ENCODE peak calls at places on chromosomes 16 and 17, in nine cellular contexts. G is esophagus mucosa; M is CD4-positive, alpha-beta T cell; V is left cardiac atrium; S is lower lobe of right lung; B is aorta; J is activated T-helper 17 cell treated with anti-CD3 and anti-CD28 coated beads, Interleukin-2, amount 50 U/mL, for 72 hours; N is activated naive CD4-positive, alpha-beta T cell treated with anti-CD3 and anti-CD28 coated beads, Interleukin-2, amount 50 U/mL, for 72 hours; U is activated naive CD8-positive, alpha-beta T cell treated with anti-CD3 and anti-CD28 coated beads, Interleukin-2, amount 50 U/mL, for 24 hours. W is an unnamed sample.

GRCh38 chr16:12685806-12686205 is 117.9 kb downstream of the CPPED1 start:
- ATAC-seq in S (peak), U (no peak), B (no peak), N (no peak), J (no peak), V (peak), M (no peak), G (no peak), W (no peak)

GRCh38 chr17:83092931-83093330 is 13.5 kb downstream of the METRNL start:
- ATAC-seq in N (no peak), U (no peak), V (no peak), B (no peak), M (no peak), J (no peak), G (no peak), S (no peak), W (no peak)

GRCh38 chr16:14369734-14370598 is 260.1 kb downstream of the PARN start:
- ATAC-seq in V (peak), B (no peak), U (no peak), G (peak), S (peak), J (no peak), N (no peak), M (no peak), W (no peak)

GRCh38 chr17:32732296-32732642 is 144.7 kb downstream of the MYO1D start:
- ATAC-seq in J (no peak), S (no peak), M (no peak), N (no peak), U (no peak), G (no peak), B (no peak), V (no peak), W (no peak)

GRCh38 chr17:9240659-9241370 is 219.5 kb downstream of the NTN1 start:
- ATAC-seq in J (no peak), N (no peak), U (no peak), S (peak), G (peak), B (peak), V (peak), M (no peak), W (no peak)

GRCh38 chr17:56351675-56352074 is 198.4 kb downstream of the ANKFN1 start:
- ATAC-seq in M (no peak), U (no peak), V (no peak), J (no peak), B (no peak), S (peak), N (no peak), G (no peak), W (no peak)

GRCh38 chr17:57948169-57948554 is 7.0 kb downstream of the CUEDC1 start:
- ATAC-seq in N (no peak), M (no peak), U (no peak), S (no peak), V (peak), B (no peak), G (no peak), J (no peak), W (no peak)

GRCh38 chr16:21150375-21151001 is at the start of gene DNAH3:
- ATAC-seq in U (no peak), G (peak), V (peak), J (no peak), S (peak), B (no peak), N (no peak), M (no peak), W (no peak)

GRCh38 chr16:87707714-87708113 is 58.1 kb downstream of the KLHDC4 start:
- ATAC-seq in J (peak), S (no peak), M (no peak), B (no peak), N (peak), V (no peak), U (no peak), G (no peak), W (no peak)

GRCh38 chr16:83809092-83809491 is 1.3 kb downstream of the HSBP1 start:
- ATAC-seq in U (no peak), B (no peak), S (no peak), M (no peak), J (no peak), V (no peak), G (no peak), N (no peak), W (no peak)

GRCh38 chr16:16086653-16087446 is 136.4 kb downstream of the ABCC6 start:
- ATAC-seq in U (no peak), M (no peak), N (no peak), G (no peak), S (no peak), J (no peak), V (no peak), B (peak), W (no peak)

GRCh38 chr16:11175850-11176341 is 80.1 kb downstream of the SOCS1 start:
- ATAC-seq in G (no peak), M (no peak), U (peak), V (no peak), J (peak), S (no peak), B (no peak), N (peak), W (peak)

GRCh38 chr16:11682655-11683096 is 14.4 kb downstream of the SNN start:
- ATAC-seq in U (no peak), G (no peak), S (no peak), V (peak), M (no peak), B (no peak), J (peak), N (peak), W (peak)

GRCh38 chr17:12665263-12666210 is at the start of gene MYOCD:
- ATAC-seq in U (no peak), B (peak), V (peak), J (no peak), N (no peak), G (no peak), M (no peak), S (peak), W (no peak)

GRCh38 chr16:71423016-71423415 is 18.8 kb downstream of the TLE7 start:
- ATAC-seq in S (no peak), U (no peak), N (no peak), M (no peak), B (no peak), V (no peak), J (no peak), G (no peak), W (no peak)

GRCh38 chr16:73217654-73218053 is 169.7 kb upstream of the ZFHX3 start:
- ATAC-seq in V (no peak), N (no peak), B (no peak), U (no peak), J (no peak), G (no peak), M (no peak), S (no peak), W (no peak)

GRCh38 chr17:47720754-47721533 is 12.1 kb upstream of the TBX21 start:
- ATAC-seq in N (peak), V (peak), S (peak), M (peak), U (peak), G (peak), J (peak), B (no peak), W (peak)

GRCh38 chr17:8153957-8154607 is 1.9 kb upstream of the PER1 start:
- ATAC-seq in M (peak), V (peak), S (peak), J (peak), B (peak), N (peak), U (peak), G (peak), W (no peak)